ENCODE peak calls at places on chromosomes 13 and 19, in five cellular contexts. P, O, N, V and F are unnamed samples.

GRCh38 chr19:45404557-45405434 is at the start of gene PPP1R13L:
- DNase-seq in V (peak), O (peak), P (no peak), N (peak), F (peak)

GRCh38 chr19:41691268-41691970 is 3.3 kb upstream of the CEACAM7 start:
- DNase-seq in O (no peak), V (peak), N (peak), P (no peak), F (peak)

GRCh38 chr13:99687728-99688397 is 186.6 kb downstream of the TM9SF2 start:
- DNase-seq in N (no peak), V (no peak), O (no peak), P (no peak), F (no peak)

GRCh38 chr19:13797870-13798269 is 2.6 kb downstream of the ZSWIM4 start:
- DNase-seq in V (no peak), N (no peak), O (no peak), P (no peak), F (no peak)

GRCh38 chr19:12833747-12834417 is 497 bp downstream of the RTBDN start:
- DNase-seq in V (peak), N (peak), O (peak), P (no peak), F (peak)

GRCh38 chr13:22235285-22235949 is 564.5 kb downstream of the FGF9 start:
- DNase-seq in N (peak), V (peak), P (no peak), O (no peak), F (peak)

GRCh38 chr19:13840751-13841338 is 36.1 kb upstream of the NANOS3 start:
- DNase-seq in O (no peak), V (no peak), P (no peak), N (no peak), F (no peak)

GRCh38 chr13:108728370-108728769 is 99.0 kb downstream of the MYO16 start:
- DNase-seq in O (no peak), P (no peak), N (no peak), V (no peak), F (no peak)

GRCh38 chr13:98018293-98018692 is 64.8 kb downstream of the IPO5 start:
- DNase-seq in V (no peak), O (no peak), P (no peak), N (no peak), F (no peak)

GRCh38 chr13:20415288-20415644 is 110.4 kb downstream of the CRYL1 start:
- DNase-seq in N (no peak), O (no peak), V (no peak), P (no peak), F (no peak)

GRCh38 chr13:41075034-41075433 is 13.7 kb downstream of the WBP4 start:
- DNase-seq in V (peak), P (no peak), O (peak), N (no peak), F (no peak)

GRCh38 chr13:91133941-91134772 is 213.3 kb upstream of the MIR17HG start:
- DNase-seq in N (peak), V (peak), O (no peak), P (peak), F (peak)

GRCh38 chr19:39435499-39436349 is at the start of gene RPS16:
- DNase-seq in V (peak), N (peak), O (peak), P (peak), F (peak)

GRCh38 chr13:76879211-76879875 is 6.9 kb downstream of the KCTD12 start:
- DNase-seq in P (peak), N (peak), O (peak), V (peak), F (no peak)

GRCh38 chr19:13115936-13116281 is 631 bp downstream of the TRMT1 start:
- DNase-seq in P (no peak), V (no peak), O (no peak), N (no peak), F (no peak)

GRCh38 chr19:2239771-2240770 is 3.4 kb downstream of the SF3A2 start:
- DNase-seq in O (no peak), V (no peak), N (no peak), P (no peak), F (no peak)

GRCh38 chr13:45108716-45109706 is 11.3 kb upstream of the GTF2F2 start:
- DNase-seq in O (no peak), V (no peak), N (peak), P (no peak), F (no peak)

GRCh38 chr19:34825212-34825611 is 52.2 kb upstream of the ZNF599 start:
- DNase-seq in O (no peak), P (no peak), N (no peak), V (no peak), F (no peak)

GRCh38 chr19:28862238-28862637 is 350.7 kb downstream of the UQCRFS1 start:
- DNase-seq in V (no peak), N (no peak), O (no peak), P (no peak), F (no peak)